ENCODE peak calls at places on chromosomes 2 and 18, in five cellular contexts. R is HT-29; U is activated CD4-positive, alpha-beta T cell treated with anti-CD3 and anti-CD28 coated beads, Interleukin-2, amount 50 U/mL, for 48 hours; G is NAMALWA; Y is IMR-90. E is an unnamed sample.

GRCh38 chr2:208607694-208608093 is 201.1 kb downstream of the PTH2R start:
- DNase-seq in R (no peak), U (no peak), G (no peak), Y (no peak), E (no peak)

GRCh38 chr2:72827999-72828646 is 2.3 kb upstream of the EXOC6B start:
- DNase-seq in R (peak), U (no peak), G (no peak), Y (peak), E (no peak)

GRCh38 chr2:241854342-241855244 is 4.1 kb downstream of the PDCD1 start:
- DNase-seq in R (no peak), U (no peak), G (no peak), Y (no peak), E (no peak)

GRCh38 chr2:169038338-169038757 is 7.2 kb upstream of the ABCB11 start:
- DNase-seq in R (peak), U (no peak), G (no peak), Y (no peak), E (no peak)

GRCh38 chr18:393558-393957 is 106.9 kb downstream of the COLEC12 start:
- DNase-seq in R (no peak), U (no peak), G (no peak), Y (no peak), E (no peak)

GRCh38 chr18:10591891-10592290 is 66.1 kb downstream of the NAPG start:
- DNase-seq in R (no peak), U (no peak), G (no peak), Y (no peak), E (peak)

GRCh38 chr2:129400825-129401224 is 578.6 kb upstream of the RAB6C start:
- DNase-seq in R (no peak), U (no peak), G (no peak), Y (no peak), E (peak)

GRCh38 chr18:12990128-12990485 is 1.1 kb upstream of the CEP192 start:
- DNase-seq in R (peak), U (peak), G (no peak), Y (no peak), E (no peak)

E was measured in OCI-LY7.